ENCODE peak calls at places on chromosome 5, in six cellular contexts. One of them, this sample, is unnamed.
A peak's percentile ranks its signal among the peaks of the same experiment; 100 is the strongest.

GRCh38 chr5:83492331-83492730 is 20.8 kb downstream of the VCAN start:
- DNase-seq in fibroblast of mammary gland: no peak
- DNase-seq in activated CD4-positive, alpha-beta T cell treated with anti-CD3 and anti-CD28 coated beads for 1 hour: no peak
- DNase-seq in neuronal stem cell: no peak
- DNase-seq in right cardiac atrium: no peak
- DNase-seq in GM23338: no peak
- DNase-seq in this sample: no peak

GRCh38 chr5:167770461-167770860 is 521.0 kb upstream of the WWC1 start:
- DNase-seq in activated CD4-positive, alpha-beta T cell treated with anti-CD3 and anti-CD28 coated beads for 1 hour: no peak
- DNase-seq in neuronal stem cell: no peak
- DNase-seq in fibroblast of mammary gland: peak; percentile 70
- DNase-seq in right cardiac atrium: no peak
- DNase-seq in GM23338: no peak
- DNase-seq in this sample: peak; percentile 77

GRCh38 chr5:51242453-51242852 is 140.8 kb upstream of the ISL1 start:
- DNase-seq in GM23338: no peak
- DNase-seq in neuronal stem cell: no peak
- DNase-seq in activated CD4-positive, alpha-beta T cell treated with anti-CD3 and anti-CD28 coated beads for 1 hour: no peak
- DNase-seq in fibroblast of mammary gland: no peak
- DNase-seq in right cardiac atrium: no peak
- DNase-seq in this sample: no peak

GRCh38 chr5:57386958-57387357 is 95.7 kb downstream of the ACTBL2 start:
- DNase-seq in GM23338: peak; percentile 15
- DNase-seq in right cardiac atrium: no peak
- DNase-seq in fibroblast of mammary gland: peak; percentile 70
- DNase-seq in activated CD4-positive, alpha-beta T cell treated with anti-CD3 and anti-CD28 coated beads for 1 hour: no peak
- DNase-seq in neuronal stem cell: no peak
- DNase-seq in this sample: peak; percentile 86

GRCh38 chr5:852431-853401 is 1.9 kb upstream of the ZDHHC11 start:
- DNase-seq in GM23338: no peak
- DNase-seq in right cardiac atrium: peak; percentile 6
- DNase-seq in activated CD4-positive, alpha-beta T cell treated with anti-CD3 and anti-CD28 coated beads for 1 hour: no peak
- DNase-seq in neuronal stem cell: no peak
- DNase-seq in fibroblast of mammary gland: no peak
- DNase-seq in this sample: no peak

GRCh38 chr5:101535626-101536025 is 632.5 kb upstream of the ST8SIA4 start:
- DNase-seq in GM23338: no peak
- DNase-seq in fibroblast of mammary gland: peak; percentile 54
- DNase-seq in right cardiac atrium: no peak
- DNase-seq in neuronal stem cell: no peak
- DNase-seq in activated CD4-positive, alpha-beta T cell treated with anti-CD3 and anti-CD28 coated beads for 1 hour: no peak
- DNase-seq in this sample: peak; percentile 1

GRCh38 chr5:103489293-103489692 is 73.3 kb downstream of the NUDT12 start:
- DNase-seq in right cardiac atrium: no peak
- DNase-seq in activated CD4-positive, alpha-beta T cell treated with anti-CD3 and anti-CD28 coated beads for 1 hour: no peak
- DNase-seq in neuronal stem cell: no peak
- DNase-seq in fibroblast of mammary gland: no peak
- DNase-seq in GM23338: no peak
- DNase-seq in this sample: no peak

GRCh38 chr5:773517-774264 is 10.8 kb downstream of the ZDHHC11B start:
- DNase-seq in activated CD4-positive, alpha-beta T cell treated with anti-CD3 and anti-CD28 coated beads for 1 hour: peak; percentile 8
- DNase-seq in right cardiac atrium: peak; percentile 44
- DNase-seq in fibroblast of mammary gland: no peak
- DNase-seq in neuronal stem cell: no peak
- DNase-seq in GM23338: no peak
- DNase-seq in this sample: no peak

GRCh38 chr5:58751222-58751621 is 168.3 kb downstream of the RAB3C start:
- DNase-seq in right cardiac atrium: no peak
- DNase-seq in neuronal stem cell: no peak
- DNase-seq in activated CD4-positive, alpha-beta T cell treated with anti-CD3 and anti-CD28 coated beads for 1 hour: no peak
- DNase-seq in fibroblast of mammary gland: peak; percentile 84
- DNase-seq in GM23338: no peak
- DNase-seq in this sample: peak; percentile 23

GRCh38 chr5:149611327-149611726 is 30.0 kb downstream of the ARHGEF37 start:
- DNase-seq in GM23338: no peak
- DNase-seq in right cardiac atrium: peak; percentile 43
- DNase-seq in activated CD4-positive, alpha-beta T cell treated with anti-CD3 and anti-CD28 coated beads for 1 hour: no peak
- DNase-seq in fibroblast of mammary gland: peak; percentile 79
- DNase-seq in neuronal stem cell: no peak
- DNase-seq in this sample: peak; percentile 94

GRCh38 chr5:40364441-40364840 is 315.3 kb upstream of the PTGER4 start:
- DNase-seq in right cardiac atrium: no peak
- DNase-seq in neuronal stem cell: no peak
- DNase-seq in fibroblast of mammary gland: no peak
- DNase-seq in GM23338: no peak
- DNase-seq in activated CD4-positive, alpha-beta T cell treated with anti-CD3 and anti-CD28 coated beads for 1 hour: no peak
- DNase-seq in this sample: no peak

GRCh38 chr5:111385970-111386831 is 126.1 kb downstream of the STARD4 start:
- DNase-seq in activated CD4-positive, alpha-beta T cell treated with anti-CD3 and anti-CD28 coated beads for 1 hour: no peak
- DNase-seq in fibroblast of mammary gland: no peak
- DNase-seq in GM23338: no peak
- DNase-seq in right cardiac atrium: no peak
- DNase-seq in neuronal stem cell: no peak
- DNase-seq in this sample: no peak

GRCh38 chr5:180463216-180463900 is 30.8 kb upstream of the CNOT6 start:
- DNase-seq in activated CD4-positive, alpha-beta T cell treated with anti-CD3 and anti-CD28 coated beads for 1 hour: no peak
- DNase-seq in GM23338: no peak
- DNase-seq in fibroblast of mammary gland: no peak
- DNase-seq in right cardiac atrium: no peak
- DNase-seq in neuronal stem cell: no peak
- DNase-seq in this sample: no peak

GRCh38 chr5:112762113-112762810 is 24.6 kb downstream of the APC start:
- DNase-seq in neuronal stem cell: no peak
- DNase-seq in GM23338: no peak
- DNase-seq in fibroblast of mammary gland: peak; percentile 35
- DNase-seq in activated CD4-positive, alpha-beta T cell treated with anti-CD3 and anti-CD28 coated beads for 1 hour: no peak
- DNase-seq in right cardiac atrium: no peak
- DNase-seq in this sample: peak; percentile 40

GRCh38 chr5:172187118-172188032 is 649 bp downstream of the STK10 start:
- DNase-seq in neuronal stem cell: peak; percentile 27
- DNase-seq in activated CD4-positive, alpha-beta T cell treated with anti-CD3 and anti-CD28 coated beads for 1 hour: peak; percentile 55
- DNase-seq in right cardiac atrium: peak; percentile 70
- DNase-seq in fibroblast of mammary gland: peak; percentile 83
- DNase-seq in GM23338: peak; percentile 68
- DNase-seq in this sample: peak; percentile 80

GRCh38 chr5:135704616-135705015 is 125.8 kb upstream of the CXCL14 start:
- DNase-seq in fibroblast of mammary gland: no peak
- DNase-seq in GM23338: no peak
- DNase-seq in activated CD4-positive, alpha-beta T cell treated with anti-CD3 and anti-CD28 coated beads for 1 hour: no peak
- DNase-seq in right cardiac atrium: no peak
- DNase-seq in neuronal stem cell: no peak
- DNase-seq in this sample: no peak

GRCh38 chr5:92283521-92283920 is 900.4 kb upstream of the ARRDC3 start:
- DNase-seq in fibroblast of mammary gland: peak; percentile 6
- DNase-seq in activated CD4-positive, alpha-beta T cell treated with anti-CD3 and anti-CD28 coated beads for 1 hour: no peak
- DNase-seq in neuronal stem cell: no peak
- DNase-seq in right cardiac atrium: no peak
- DNase-seq in GM23338: no peak
- DNase-seq in this sample: no peak

GRCh38 chr5:40743771-40744170 is 12.0 kb downstream of the TTC33 start:
- DNase-seq in activated CD4-positive, alpha-beta T cell treated with anti-CD3 and anti-CD28 coated beads for 1 hour: no peak
- DNase-seq in GM23338: no peak
- DNase-seq in neuronal stem cell: no peak
- DNase-seq in right cardiac atrium: no peak
- DNase-seq in fibroblast of mammary gland: peak; percentile 19
- DNase-seq in this sample: no peak

GRCh38 chr5:97142521-97143254 is at the start of gene LIX1:
- DNase-seq in fibroblast of mammary gland: peak; percentile 50
- DNase-seq in neuronal stem cell: peak; percentile 93
- DNase-seq in activated CD4-positive, alpha-beta T cell treated with anti-CD3 and anti-CD28 coated beads for 1 hour: no peak
- DNase-seq in right cardiac atrium: no peak
- DNase-seq in GM23338: peak; percentile 89
- DNase-seq in this sample: peak; percentile 36

GRCh38 chr5:95841914-95842812 is 19.6 kb upstream of the GLRX start:
- DNase-seq in GM23338: no peak
- DNase-seq in neuronal stem cell: no peak
- DNase-seq in fibroblast of mammary gland: peak; percentile 96
- DNase-seq in activated CD4-positive, alpha-beta T cell treated with anti-CD3 and anti-CD28 coated beads for 1 hour: no peak
- DNase-seq in right cardiac atrium: peak; percentile 67
- DNase-seq in this sample: peak; percentile 71

GRCh38 chr5:172377856-172378255 is 76.5 kb downstream of the SH3PXD2B start:
- DNase-seq in activated CD4-positive, alpha-beta T cell treated with anti-CD3 and anti-CD28 coated beads for 1 hour: no peak
- DNase-seq in GM23338: no peak
- DNase-seq in right cardiac atrium: no peak
- DNase-seq in fibroblast of mammary gland: no peak
- DNase-seq in neuronal stem cell: no peak
- DNase-seq in this sample: no peak

This sample was measured in IMR-90.